ENCODE peak calls at places on chromosomes 2 and 18, in four cellular contexts. W is GM23338, R is PC-3, E is neural progenitor cell. S is an unnamed sample.

GRCh38 chr2:120534457-120534856 is 188.5 kb downstream of the INHBB start:
- DNase-seq in W (no peak), E (no peak), R (no peak), S (no peak)

GRCh38 chr2:121972203-121972602 is 216.8 kb downstream of the TSN start:
- DNase-seq in R (no peak), E (peak; percentile 26), W (no peak), S (no peak)

GRCh38 chr2:239288951-239289481 is 111.8 kb downstream of the HDAC4 start:
- DNase-seq in W (no peak), R (no peak), E (peak; percentile 60), S (no peak)

GRCh38 chr2:27973592-27973991 is 83.1 kb downstream of the BABAM2 start:
- DNase-seq in E (peak; percentile 4), R (peak; percentile 32), W (peak; percentile 25), S (no peak)

GRCh38 chr18:25171334-25171733 is 180.6 kb downstream of the ZNF521 start:
- DNase-seq in W (no peak), R (no peak), E (no peak), S (no peak)

GRCh38 chr2:141423212-141423611 is 707.6 kb downstream of the LRP1B start:
- DNase-seq in R (no peak), W (no peak), E (no peak), S (no peak)

GRCh38 chr2:234304945-234305344 is 191.9 kb downstream of the ARL4C start:
- DNase-seq in E (peak; percentile 85), R (peak; percentile 64), W (peak; percentile 61), S (peak; percentile 95)

GRCh38 chr2:26640331-26640745 is 828 bp downstream of the CIB4 start:
- DNase-seq in E (no peak), R (peak; percentile 22), W (peak; percentile 46), S (peak; percentile 90)

GRCh38 chr18:79477711-79478483 is 82.2 kb downstream of the NFATC1 start:
- DNase-seq in W (no peak), R (no peak), E (no peak), S (no peak)

GRCh38 chr18:51997129-51997528 is 342.9 kb upstream of the DCC start:
- DNase-seq in W (no peak), R (no peak), E (no peak), S (no peak)

GRCh38 chr18:47970664-47971523 is 40.4 kb upstream of the SMAD2 start:
- DNase-seq in R (no peak), W (no peak), E (no peak), S (no peak)

GRCh38 chr2:61855178-61855523 is 1.3 kb upstream of the FAM161A start:
- DNase-seq in R (peak; percentile 49), W (no peak), E (peak; percentile 51), S (peak; percentile 37)

GRCh38 chr18:13272411-13272810 is 53.9 kb downstream of the LDLRAD4 start:
- DNase-seq in E (no peak), W (no peak), R (no peak), S (no peak)

GRCh38 chr18:35588995-35589394 is 7.5 kb downstream of the GALNT1 start:
- DNase-seq in E (peak; percentile 35), W (peak; percentile 86), R (no peak), S (no peak)

GRCh38 chr2:219073413-219074129 is 12.8 kb upstream of the IHH start:
- DNase-seq in W (peak; percentile 98), R (peak; percentile 83), E (peak; percentile 87), S (no peak)

GRCh38 chr2:156006721-156007618 is 325.6 kb downstream of the NR4A2 start:
- DNase-seq in R (no peak), W (no peak), E (no peak), S (no peak)

GRCh38 chr2:43057026-43057741 is 169.2 kb downstream of the ZFP36L2 start:
- DNase-seq in W (no peak), E (no peak), R (peak; percentile 23), S (peak; percentile 50)

GRCh38 chr18:67035026-67035425 is 431.1 kb upstream of the CDH19 start:
- DNase-seq in W (peak; percentile 50), R (peak; percentile 10), E (no peak), S (peak; percentile 35)

GRCh38 chr2:62570861-62571698 is 65.1 kb upstream of the TMEM17 start:
- DNase-seq in W (peak; percentile 73), R (no peak), E (peak; percentile 17), S (peak; percentile 25)

GRCh38 chr18:73962251-73962650 is 185.4 kb downstream of the FBXO15 start:
- DNase-seq in W (no peak), E (no peak), R (no peak), S (no peak)

GRCh38 chr18:26621161-26622026 is 73.0 kb upstream of the KCTD1 start:
- DNase-seq in W (peak; percentile 81), E (peak; percentile 72), R (peak; percentile 79), S (peak; percentile 25)

GRCh38 chr2:117832905-117833613 is 18.6 kb downstream of the DDX18 start:
- DNase-seq in W (peak; percentile 52), E (peak; percentile 63), R (peak; percentile 24), S (peak; percentile 14)

GRCh38 chr18:37176307-37176934 is 347.5 kb downstream of the KIAA1328 start:
- DNase-seq in E (no peak), R (peak; percentile 46), W (peak; percentile 51), S (peak; percentile 62)

GRCh38 chr2:218816561-218817011 is 15.0 kb downstream of the PRKAG3 start:
- DNase-seq in R (no peak), E (no peak), W (no peak), S (no peak)

GRCh38 chr18:78268226-78268625 is 711.4 kb upstream of the SALL3 start:
- DNase-seq in W (no peak), R (no peak), E (no peak), S (no peak)
- TF ChIP-seq CTCF in W (no peak), R (no peak), E (no peak), S (no peak)

DNA sequence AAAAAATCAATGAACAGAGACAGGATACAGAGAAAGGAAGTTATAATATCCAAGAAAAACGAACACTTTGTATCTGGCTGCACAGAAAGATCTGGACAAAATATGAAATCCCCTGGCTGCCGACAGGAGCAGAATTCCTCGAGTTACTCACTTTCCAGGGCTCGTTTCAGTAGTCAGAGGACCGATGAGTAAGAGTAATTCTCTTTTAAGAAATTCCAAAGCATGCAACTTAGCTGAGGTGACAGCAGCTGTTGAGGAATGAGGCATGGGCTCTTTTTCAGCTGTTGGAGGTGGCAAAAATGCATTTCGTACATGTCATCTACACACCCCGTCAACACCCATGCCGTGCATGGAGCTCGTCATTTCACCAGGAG is 210.7 kb upstream of the SMIM21 start:
- DNase-seq in E (no peak), W (no peak), R (no peak), S (no peak)
- H2AFZ ChIP-seq in E (peak overlapping the region; percentile 94), W (peak overlapping the region; percentile 98), R (no peak overlapping the region), S (no peak overlapping the region)

GRCh38 chr18:68436485-68436884 is 278.4 kb downstream of the TMX3 start:
- DNase-seq in E (no peak), R (peak; percentile 65), W (no peak), S (no peak)
- H3F3A ChIP-seq in E (no peaks in the 10 kb centered on the region), R (no peaks in the 10 kb centered on the region), W (no peaks in the 10 kb centered on the region), S (no peaks in the 10 kb centered on the region)

GRCh38 chr2:208179028-208179609 is 10.7 kb downstream of the C2orf80 start:
- DNase-seq in E (no peak), W (peak; percentile 44), R (no peak), S (peak; percentile 62)
- TF ChIP-seq CTCF in E (no peak), W (peak; percentile 34), R (no peak), S (no peak)

DNA sequence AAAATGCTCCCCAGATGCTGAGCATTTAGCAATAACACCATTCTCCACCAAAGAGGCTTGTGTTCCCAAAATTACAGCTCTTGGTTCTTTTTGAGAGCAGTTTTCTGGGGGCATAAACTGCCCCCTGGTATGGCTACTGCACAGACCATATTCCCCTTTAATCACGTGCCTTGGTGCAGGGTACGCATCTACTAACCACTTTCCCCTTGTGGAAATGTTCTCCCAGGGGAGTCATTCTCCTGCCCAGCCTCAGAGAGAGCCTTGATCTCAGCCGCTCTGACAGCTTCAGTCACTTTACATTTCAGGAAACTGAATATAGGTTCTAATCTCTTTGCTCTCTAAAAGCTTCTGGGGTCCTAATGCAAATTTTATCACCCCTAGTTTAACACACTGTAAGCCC is 44.7 kb upstream of the EML6 start:
- DNase-seq in R (no peak), E (no peak), W (no peak), S (no peak)
- H2AFZ ChIP-seq in R (no peak overlapping the region), E (no peak overlapping the region), W (no peak overlapping the region), S (no peak overlapping the region)

GRCh38 chr2:31078579-31079105 is 59.6 kb downstream of the GALNT14 start:
- DNase-seq in R (no peak), W (no peak), E (no peak), S (no peak)
- H3F3A ChIP-seq in R (no peaks in the 10 kb centered on the region), W (no peaks in the 10 kb centered on the region), E (peaks cover 7% of the 10 kb centered on the region), S (peaks cover 15% of the 10 kb centered on the region)

GRCh38 chr2:199602896-199603482 is 145.2 kb upstream of the SATB2 start:
- DNase-seq in R (no peak), E (no peak), W (no peak), S (no peak)
- TF ChIP-seq CTCF in R (no peak), E (no peak), W (no peak), S (no peak)

GRCh38 chr18:9082763-9083510 is 19.6 kb upstream of the NDUFV2 start:
- DNase-seq in W (no peak), R (no peak), E (no peak), S (no peak)
- H2AFZ ChIP-seq in W (peak overlapping the region; percentile 75), R (no peak overlapping the region), E (no peak overlapping the region), S (no peak overlapping the region)

DNA sequence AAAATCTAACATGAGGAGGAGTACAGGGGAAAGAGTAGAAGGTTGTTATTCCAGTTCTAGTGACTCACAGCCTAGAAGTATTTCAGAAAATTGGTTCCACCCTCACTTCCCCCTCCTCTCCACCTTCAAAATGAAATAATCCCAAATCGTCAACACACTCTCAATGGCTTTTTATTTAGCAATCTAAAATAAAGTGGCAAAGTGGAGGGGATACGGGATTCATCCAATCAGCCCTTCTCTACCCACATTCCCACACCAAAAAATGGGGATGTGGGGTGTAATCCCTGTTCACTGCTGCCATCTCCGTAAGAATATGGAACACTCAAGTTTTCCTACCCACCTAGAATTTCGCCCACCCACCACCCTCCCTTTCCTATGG is 987 bp downstream of the NCKAP1 start:
- DNase-seq in E (no peak), W (no peak), R (peak; percentile 72), S (no peak)
- H3F3A ChIP-seq in E (peaks cover 10% of the 10 kb centered on the region), W (no peaks in the 10 kb centered on the region), R (no peaks in the 10 kb centered on the region), S (peaks cover 30% of the 10 kb centered on the region)

GRCh38 chr2:198476007-198476406 is 671.6 kb downstream of the PLCL1 start:
- DNase-seq in W (no peak), R (no peak), E (no peak), S (no peak)

GRCh38 chr2:198465970-198466369 is 661.6 kb downstream of the PLCL1 start:
- DNase-seq in E (no peak), W (no peak), R (no peak), S (no peak)

GRCh38 chr2:198471291-198471690 is 666.9 kb downstream of the PLCL1 start:
- DNase-seq in R (no peak), E (peak; percentile 9), W (peak; percentile 53), S (no peak)
- TF ChIP-seq CTCF in R (peak; percentile 24), E (peak; percentile 45), W (peak; percentile 77), S (peak; percentile 28)